ENCODE peak calls at places on chromosomes 3 and 15, in ten cellular contexts. P is transverse colon, V is breast epithelium, X is psoas muscle, C is cardiac muscle cell, G is GM06990, S is brain microvascular endothelial cell, M is fibroblast of lung, Z is Caco-2, F is A549. O is an unnamed sample.

GRCh38 chr3:65436580-65436979 is 602.1 kb downstream of the MAGI1 start:
- DNase-seq in G (no peak), V (no peak), M (no peak), F (no peak), C (peak), Z (no peak), S (no peak), P (no peak), X (no peak), O (peak)

GRCh38 chr3:107100573-107100972 is 276.7 kb upstream of the CCDC54 start:
- DNase-seq in S (no peak), M (no peak), X (no peak), C (no peak), V (no peak), P (no peak), G (no peak), F (no peak), Z (no peak), O (no peak)

GRCh38 chr3:133394561-133395311 is 5.1 kb upstream of the BFSP2 start:
- DNase-seq in V (no peak), G (no peak), C (no peak), M (peak), Z (no peak), X (no peak), F (no peak), P (no peak), S (no peak), O (no peak)

GRCh38 chr3:184491011-184491576 is 70.5 kb upstream of the EPHB3 start:
- DNase-seq in V (no peak), M (no peak), G (no peak), C (no peak), Z (peak), X (no peak), S (no peak), F (no peak), P (no peak), O (no peak)

GRCh38 chr3:89107461-89108035 is at the start of gene EPHA3:
- DNase-seq in S (peak), V (no peak), P (peak), M (peak), Z (peak), C (peak), G (peak), X (peak), F (peak), O (peak)

GRCh38 chr3:36864180-36865053 is 80.4 kb downstream of the TRANK1 start:
- DNase-seq in Z (no peak), V (no peak), S (no peak), M (no peak), X (no peak), C (no peak), G (no peak), P (no peak), F (no peak), O (no peak)

GRCh38 chr3:126936110-126936509 is 46.8 kb upstream of the PLXNA1 start:
- DNase-seq in P (no peak), M (no peak), V (no peak), X (no peak), Z (no peak), G (no peak), C (no peak), F (no peak), S (no peak), O (no peak)

GRCh38 chr15:62896380-62896866 is 146.1 kb upstream of the TPM1 start:
- DNase-seq in M (no peak), F (peak), G (no peak), P (no peak), V (no peak), X (no peak), S (peak), C (no peak), Z (peak), O (no peak)

GRCh38 chr3:140006331-140006730 is 71.3 kb downstream of the CLSTN2 start:
- DNase-seq in P (no peak), X (no peak), V (no peak), F (no peak), M (no peak), G (no peak), C (no peak), S (no peak), Z (no peak), O (no peak)

GRCh38 chr3:123807820-123808219 is 76.3 kb downstream of the MYLK start:
- DNase-seq in F (no peak), P (peak), M (peak), V (no peak), C (peak), S (no peak), X (no peak), Z (no peak), G (no peak), O (no peak)

GRCh38 chr3:55477306-55478010 is 9.6 kb downstream of the WNT5A start:
- DNase-seq in Z (no peak), G (no peak), S (no peak), M (peak), C (no peak), F (no peak), P (no peak), X (no peak), V (no peak), O (no peak)

GRCh38 chr3:150830094-150830681 is 67.2 kb upstream of the SIAH2 start:
- DNase-seq in C (no peak), S (no peak), F (peak), Z (no peak), V (no peak), P (no peak), X (no peak), G (no peak), M (no peak), O (no peak)

GRCh38 chr15:64617727-64618126 is 157.3 kb downstream of the ZNF609 start:
- DNase-seq in F (no peak), S (no peak), M (no peak), X (no peak), Z (no peak), G (no peak), V (no peak), C (no peak), P (no peak), O (no peak)

GRCh38 chr3:38165722-38166387 is 518 bp downstream of the OXSR1 start:
- DNase-seq in Z (peak), F (peak), G (no peak), P (no peak), S (peak), V (peak), X (no peak), C (no peak), M (peak), O (peak)

GRCh38 chr15:78265752-78266224 is 1.4 kb downstream of the DNAJA4 start:
- DNase-seq in M (peak), V (no peak), C (peak), Z (no peak), S (peak), F (no peak), P (no peak), X (no peak), G (no peak), O (peak)

GRCh38 chr3:9000041-9000440 is 36.8 kb upstream of the RAD18 start:
- DNase-seq in Z (no peak), F (no peak), X (no peak), M (no peak), C (no peak), S (no peak), V (no peak), P (no peak), G (no peak), O (no peak)

GRCh38 chr15:91522609-91523332 is 330.7 kb upstream of the SLCO3A1 start:
- DNase-seq in F (no peak), Z (no peak), S (no peak), M (peak), P (no peak), X (no peak), C (peak), V (no peak), G (no peak), O (peak)

GRCh38 chr3:150264560-150264959 is 143.5 kb upstream of the TSC22D2 start:
- DNase-seq in S (no peak), M (no peak), Z (no peak), C (no peak), G (no peak), P (no peak), V (no peak), X (no peak), F (no peak), O (no peak)

GRCh38 chr15:58268746-58269145 is 130.6 kb downstream of the AQP9 start:
- DNase-seq in C (no peak), M (no peak), P (no peak), X (no peak), S (no peak), Z (no peak), V (no peak), F (no peak), G (no peak), O (no peak)

GRCh38 chr3:49756036-49756435 is 30.3 kb downstream of the IP6K1 start:
- DNase-seq in S (no peak), F (no peak), C (no peak), Z (no peak), G (no peak), V (no peak), P (no peak), X (no peak), M (no peak), O (no peak)

GRCh38 chr15:79779739-79780138 is 117.1 kb downstream of the MTHFS start:
- DNase-seq in C (no peak), V (no peak), X (no peak), F (no peak), S (no peak), M (no peak), P (no peak), G (peak), Z (no peak), O (no peak)

GRCh38 chr3:14925729-14926591 is 21.4 kb upstream of the NR2C2 start:
- DNase-seq in Z (no peak), G (peak), C (peak), M (peak), S (peak), F (peak), V (no peak), X (no peak), P (peak), O (peak)

GRCh38 chr3:18444597-18445420 is 19.7 kb upstream of the SATB1 start:
- DNase-seq in F (peak), S (no peak), X (peak), G (peak), V (peak), P (peak), C (peak), M (peak), Z (peak), O (peak)

GRCh38 chr3:49428697-49429100 is 425 bp downstream of the NICN1 start:
- DNase-seq in S (no peak), C (no peak), M (no peak), X (no peak), P (no peak), G (no peak), V (no peak), Z (no peak), F (peak), O (no peak)

GRCh38 chr3:195729476-195729875 is 8.7 kb downstream of the MUC20 start:
- DNase-seq in P (no peak), X (no peak), V (no peak), Z (no peak), G (no peak), F (no peak), C (no peak), M (no peak), S (no peak), O (no peak)

DNA sequence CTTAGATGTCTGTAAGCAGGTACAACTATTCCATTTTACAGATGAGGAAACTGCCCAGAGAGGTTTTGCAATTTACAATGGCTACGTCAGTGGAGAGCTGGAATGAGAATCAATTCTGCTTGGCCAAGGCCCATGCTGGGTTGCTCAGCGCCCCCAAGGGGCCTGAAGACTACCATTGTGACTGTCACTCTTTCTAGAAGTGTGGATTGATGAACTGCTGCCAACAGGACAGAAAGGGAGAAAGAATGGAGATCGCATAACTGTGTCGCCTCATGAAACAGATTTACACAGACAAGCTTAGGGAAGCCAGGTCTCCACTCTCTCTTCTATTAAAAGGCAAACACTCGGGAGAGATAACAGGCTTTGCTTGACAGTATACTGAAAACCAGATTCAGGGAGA is 160.0 kb downstream of the STT3B start:
- DNase-seq in Z (no peak), G (no peak), C (no peak), V (no peak), M (no peak), S (no peak), F (no peak), X (no peak), P (no peak), O (no peak)
- TF ChIP-seq CTCF in Z (no peak), G (peak), C (no peak), V (no peak), M (no peak), S (no peak), F (no peak), X (no peak), P (no peak), O (no peak)

GRCh38 chr15:68815598-68815997 is 5.1 kb downstream of the ANP32A start:
- DNase-seq in X (no peak), M (no peak), C (no peak), S (no peak), V (no peak), Z (no peak), F (no peak), G (no peak), P (no peak), O (peak)

GRCh38 chr15:68817304-68818087 is 3.2 kb downstream of the ANP32A start:
- DNase-seq in V (peak), P (peak), S (peak), X (peak), M (peak), F (peak), C (peak), Z (no peak), G (peak), O (peak)

GRCh38 chr15:68814596-68814995 is 6.1 kb downstream of the ANP32A start:
- DNase-seq in P (no peak), X (no peak), F (no peak), V (no peak), C (no peak), M (no peak), Z (no peak), G (no peak), S (no peak), O (no peak)

GRCh38 chr15:68816795-68817303 is 3.8 kb downstream of the ANP32A start:
- DNase-seq in S (no peak), F (no peak), G (no peak), P (peak), M (no peak), C (peak), X (no peak), V (no peak), Z (no peak), O (peak)

GRCh38 chr15:68816158-68816557 is 4.5 kb downstream of the ANP32A start:
- DNase-seq in X (no peak), V (no peak), M (no peak), P (no peak), C (no peak), G (no peak), S (no peak), Z (no peak), F (no peak), O (no peak)
- H3K4me3 ChIP-seq in X (peak), V (peak), M (no peak), P (no peak), C (peak), G (peak), S (no peak), Z (peak), F (peak), O (no peak)

GRCh38 chr3:180570238-180570637 is 31.7 kb upstream of the TTC14 start:
- DNase-seq in G (no peak), P (no peak), Z (no peak), M (no peak), S (no peak), F (no peak), X (no peak), C (no peak), V (no peak), O (no peak)
- TF ChIP-seq CTCF in G (no peak), P (no peak), Z (no peak), M (no peak), S (no peak), F (no peak), X (no peak), C (no peak), V (no peak), O (no peak)

DNA sequence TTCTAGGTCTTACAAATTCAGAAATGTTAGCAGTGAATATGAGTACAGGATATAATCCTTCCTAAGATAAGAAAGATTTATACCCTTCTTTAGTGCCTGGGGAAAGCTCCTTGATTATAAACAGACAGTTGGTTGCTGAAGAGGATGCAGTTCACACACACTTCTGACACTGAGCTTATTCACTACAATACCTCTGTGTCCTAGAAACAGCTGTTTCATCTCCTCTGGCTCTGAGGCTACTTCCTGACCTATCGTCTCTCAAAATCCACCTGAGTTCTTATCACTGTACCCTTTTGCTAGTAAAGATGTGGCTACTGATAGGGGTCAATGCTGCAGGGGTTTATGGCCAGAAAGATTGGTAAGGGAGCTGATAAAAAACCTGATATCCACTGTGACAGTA is 57.1 kb downstream of the TP63 start:
- DNase-seq in V (no peak), G (peak), F (no peak), X (no peak), P (no peak), M (no peak), Z (no peak), C (no peak), S (no peak), O (no peak)
- H3K4me3 ChIP-seq in V (no peak), G (no peak), F (no peak), X (no peak), P (no peak), M (no peak), Z (no peak), C (no peak), S (no peak), O (no peak)